ENCODE peak calls at places on chromosomes 1 and 21, in seven cellular contexts. W is stomach, G is AG09309, F is cardiac muscle cell, N is colonic mucosa, M is IMR-90, P is astrocyte. S is an unnamed sample.

GRCh38 chr1:64861611-64862010 is 104.7 kb downstream of the JAK1 start:
- DNase-seq in W (peak), G (no peak), F (peak), N (no peak), M (peak), P (no peak), S (no peak)

GRCh38 chr1:117595993-117596720 is 9.7 kb upstream of the TENT5C start:
- DNase-seq in W (peak), G (no peak), F (no peak), N (no peak), M (no peak), P (no peak), S (no peak)

GRCh38 chr1:201630582-201630981 is 91.7 kb downstream of the NAV1 start:
- DNase-seq in W (no peak), G (no peak), F (no peak), N (no peak), M (no peak), P (no peak), S (no peak)

GRCh38 chr1:172640146-172640545 is 18.8 kb upstream of the FASLG start:
- DNase-seq in W (no peak), G (no peak), F (no peak), N (no peak), M (peak), P (peak), S (no peak)

GRCh38 chr1:62573675-62574074 is 23.6 kb upstream of the ANGPTL3 start:
- DNase-seq in W (no peak), G (no peak), F (no peak), N (no peak), M (peak), P (no peak), S (no peak)

GRCh38 chr1:119711804-119712341 is at the start of gene PHGDH:
- DNase-seq in W (peak), G (peak), F (peak), N (peak), M (peak), P (peak), S (peak)

GRCh38 chr1:154418062-154418897 is 13.1 kb downstream of the IL6R start:
- DNase-seq in W (peak), G (no peak), F (no peak), N (peak), M (no peak), P (peak), S (peak)

GRCh38 chr1:39576016-39576657 is 453 bp downstream of the PABPC4 start:
- DNase-seq in W (peak), G (no peak), F (peak), N (peak), M (no peak), P (no peak), S (no peak)

GRCh38 chr21:33731447-33731846 is 89.1 kb downstream of the ITSN1 start:
- DNase-seq in W (no peak), G (no peak), F (peak), N (no peak), M (no peak), P (peak), S (no peak)

GRCh38 chr1:151985270-151985669 is 8.4 kb downstream of the S100A10 start:
- DNase-seq in W (no peak), G (no peak), F (no peak), N (no peak), M (no peak), P (no peak), S (no peak)

GRCh38 chr21:46545363-46545762 is 59.5 kb downstream of the S100B start:
- DNase-seq in W (peak), G (no peak), F (no peak), N (no peak), M (peak), P (no peak), S (no peak)

GRCh38 chr1:2234762-2235113 is 6.6 kb downstream of the SKI start:
- DNase-seq in W (no peak), G (no peak), F (no peak), N (no peak), M (no peak), P (no peak), S (no peak)

GRCh38 chr1:26767714-26768113 is 20.0 kb upstream of the PIGV start:
- DNase-seq in W (no peak), G (no peak), F (no peak), N (no peak), M (peak), P (no peak), S (no peak)

GRCh38 chr1:192771341-192771740 is 37.5 kb upstream of the RGS2 start:
- DNase-seq in W (no peak), G (no peak), F (no peak), N (no peak), M (no peak), P (no peak), S (no peak)

GRCh38 chr1:46288485-46289133 is 14.8 kb downstream of the LRRC41 start:
- DNase-seq in W (no peak), G (no peak), F (peak), N (no peak), M (peak), P (peak), S (no peak)

GRCh38 chr21:32543975-32544374 is 41.3 kb downstream of the TCP10L start:
- DNase-seq in W (no peak), G (no peak), F (no peak), N (no peak), M (no peak), P (no peak), S (no peak)

GRCh38 chr1:117067528-117068370 is 7.6 kb downstream of the TTF2 start:
- DNase-seq in W (peak), G (no peak), F (peak), N (peak), M (peak), P (peak), S (peak)

GRCh38 chr21:16418211-16418610 is 688.4 kb downstream of the USP25 start:
- DNase-seq in W (no peak), G (no peak), F (peak), N (no peak), M (no peak), P (peak), S (no peak)

GRCh38 chr1:224929335-224930237 is at the start of gene DNAH14:
- DNase-seq in W (peak), G (peak), F (peak), N (peak), M (peak), P (peak), S (peak)

GRCh38 chr1:166999090-166999489 is 10.0 kb downstream of the MAEL start:
- DNase-seq in W (no peak), G (no peak), F (peak), N (no peak), M (peak), P (peak), S (no peak)

GRCh38 chr1:203361843-203362524 is 11.1 kb upstream of the FMOD start:
- DNase-seq in W (no peak), G (no peak), F (peak), N (no peak), M (peak), P (peak), S (no peak)

GRCh38 chr1:179816196-179816960 is 61.2 kb downstream of the TOR1AIP2 start:
- DNase-seq in W (no peak), G (no peak), F (peak), N (no peak), M (peak), P (peak), S (no peak)

DNA sequence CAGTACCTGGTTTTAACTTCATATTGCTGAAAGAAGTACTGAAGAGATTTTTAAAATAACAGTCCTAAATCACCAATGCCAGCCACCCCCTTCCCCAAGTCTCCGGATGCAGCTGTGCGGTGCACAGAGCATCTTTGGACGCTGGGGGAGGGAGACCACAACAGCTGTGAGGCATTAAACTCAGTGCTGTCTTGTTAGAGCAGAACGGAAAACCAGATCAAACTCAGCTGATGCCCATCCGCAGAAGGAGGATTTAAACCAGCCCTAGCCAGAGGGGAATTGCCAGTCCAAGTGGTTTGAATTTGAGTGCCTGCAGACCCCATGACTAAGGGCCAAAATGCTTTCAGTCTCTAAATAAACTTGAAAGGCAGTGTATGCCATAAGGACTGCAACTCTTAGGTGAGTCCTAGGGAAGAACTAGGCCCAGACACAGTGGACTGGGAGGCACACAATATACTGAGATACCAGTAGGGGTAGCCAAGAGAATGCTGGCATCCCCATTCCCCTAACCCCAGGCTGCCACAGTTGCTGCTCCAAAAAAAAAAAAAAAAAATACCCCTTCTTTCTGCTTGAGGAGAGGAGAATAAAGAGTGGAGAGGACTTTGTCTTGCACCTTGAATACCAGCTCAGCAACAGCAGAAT is 576.2 kb downstream of the NEGR1 start:
- DNase-seq in W (no peak), G (no peak), F (no peak), N (no peak), M (peak), P (no peak), S (no peak)
- TF ChIP-seq CTCF in W (no peak), G (no peak), F (no peak), N (no peak), M (no peak), P (no peak), S (no peak)

GRCh38 chr21:44908496-44908895 is 12.2 kb downstream of the ITGB2 start:
- DNase-seq in W (no peak), G (no peak), F (peak), N (no peak), M (no peak), P (no peak), S (no peak)

GRCh38 chr21:44905725-44906084 is 15.0 kb downstream of the ITGB2 start:
- DNase-seq in W (no peak), G (no peak), F (no peak), N (no peak), M (no peak), P (no peak), S (no peak)

GRCh38 chr21:44908908-44909307 is 11.8 kb downstream of the ITGB2 start:
- DNase-seq in W (no peak), G (no peak), F (no peak), N (no peak), M (no peak), P (no peak), S (no peak)

GRCh38 chr21:44907966-44908364 is 12.7 kb downstream of the ITGB2 start:
- DNase-seq in W (no peak), G (no peak), F (peak), N (no peak), M (no peak), P (no peak), S (no peak)

GRCh38 chr21:44907225-44907965 is 13.3 kb downstream of the ITGB2 start:
- DNase-seq in W (no peak), G (no peak), F (no peak), N (no peak), M (no peak), P (no peak), S (no peak)
- H3K4me3 ChIP-seq in W (peak), G (no peak), F (no peak), N (no peak), M (no peak), P (no peak), S (no peak)

GRCh38 chr1:157367091-157367739 is 185.1 kb downstream of the FCRL5 start:
- DNase-seq in W (no peak), G (no peak), F (no peak), N (no peak), M (no peak), P (no peak), S (no peak)

GRCh38 chr1:157367870-157368269 is 184.4 kb downstream of the FCRL5 start:
- DNase-seq in W (no peak), G (no peak), F (no peak), N (no peak), M (no peak), P (no peak), S (no peak)

GRCh38 chr1:157360021-157360390 is 192.3 kb downstream of the FCRL5 start:
- DNase-seq in W (no peak), G (no peak), F (no peak), N (no peak), M (no peak), P (no peak), S (no peak)

GRCh38 chr1:157364612-157365011 is 187.7 kb downstream of the FCRL5 start:
- DNase-seq in W (no peak), G (no peak), F (no peak), N (no peak), M (no peak), P (no peak), S (no peak)

GRCh38 chr1:157363660-157364140 is 188.6 kb downstream of the FCRL5 start:
- DNase-seq in W (peak), G (no peak), F (peak), N (peak), M (peak), P (no peak), S (no peak)
- TF ChIP-seq CTCF in W (no peak), G (peak), F (peak), N (peak), M (peak), P (peak), S (peak)

GRCh38 chr1:108668777-108669176 is 7.9 kb upstream of the HENMT1 start:
- DNase-seq in W (no peak), G (no peak), F (no peak), N (no peak), M (no peak), P (no peak), S (no peak)

GRCh38 chr1:108664426-108664950 is 3.6 kb upstream of the HENMT1 start:
- DNase-seq in W (no peak), G (no peak), F (no peak), N (no peak), M (no peak), P (no peak), S (no peak)

GRCh38 chr1:108661030-108661609 is at the start of gene HENMT1:
- DNase-seq in W (peak), G (no peak), F (peak), N (peak), M (peak), P (peak), S (no peak)

GRCh38 chr1:108663074-108663473 is 2.2 kb upstream of the HENMT1 start:
- DNase-seq in W (no peak), G (no peak), F (peak), N (no peak), M (no peak), P (no peak), S (no peak)

DNA sequence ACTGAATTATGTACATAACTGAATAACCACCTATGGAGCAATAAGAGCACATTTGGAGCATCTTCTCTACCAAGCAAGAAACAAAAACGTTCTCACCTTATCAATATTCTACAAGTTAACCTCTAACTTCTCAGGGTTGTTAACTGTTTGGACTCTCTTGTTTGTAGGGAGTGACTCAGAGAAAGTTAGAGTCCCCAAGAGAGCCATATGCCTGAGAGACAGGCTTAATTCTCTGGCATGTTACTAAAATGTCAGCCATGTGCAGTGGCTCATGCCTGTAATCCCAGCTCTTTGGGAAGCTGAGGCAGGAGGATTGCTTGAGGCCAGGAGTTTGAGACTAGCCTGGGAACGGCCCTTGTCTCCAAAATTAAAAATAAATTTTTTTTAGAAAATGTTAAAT is 4.2 kb upstream of the HENMT1 start:
- DNase-seq in W (no peak), G (no peak), F (no peak), N (no peak), M (no peak), P (no peak), S (no peak)
- H3K4me3 ChIP-seq in W (no peak), G (no peak), F (no peak), N (no peak), M (no peak), P (no peak), S (no peak)

DNA sequence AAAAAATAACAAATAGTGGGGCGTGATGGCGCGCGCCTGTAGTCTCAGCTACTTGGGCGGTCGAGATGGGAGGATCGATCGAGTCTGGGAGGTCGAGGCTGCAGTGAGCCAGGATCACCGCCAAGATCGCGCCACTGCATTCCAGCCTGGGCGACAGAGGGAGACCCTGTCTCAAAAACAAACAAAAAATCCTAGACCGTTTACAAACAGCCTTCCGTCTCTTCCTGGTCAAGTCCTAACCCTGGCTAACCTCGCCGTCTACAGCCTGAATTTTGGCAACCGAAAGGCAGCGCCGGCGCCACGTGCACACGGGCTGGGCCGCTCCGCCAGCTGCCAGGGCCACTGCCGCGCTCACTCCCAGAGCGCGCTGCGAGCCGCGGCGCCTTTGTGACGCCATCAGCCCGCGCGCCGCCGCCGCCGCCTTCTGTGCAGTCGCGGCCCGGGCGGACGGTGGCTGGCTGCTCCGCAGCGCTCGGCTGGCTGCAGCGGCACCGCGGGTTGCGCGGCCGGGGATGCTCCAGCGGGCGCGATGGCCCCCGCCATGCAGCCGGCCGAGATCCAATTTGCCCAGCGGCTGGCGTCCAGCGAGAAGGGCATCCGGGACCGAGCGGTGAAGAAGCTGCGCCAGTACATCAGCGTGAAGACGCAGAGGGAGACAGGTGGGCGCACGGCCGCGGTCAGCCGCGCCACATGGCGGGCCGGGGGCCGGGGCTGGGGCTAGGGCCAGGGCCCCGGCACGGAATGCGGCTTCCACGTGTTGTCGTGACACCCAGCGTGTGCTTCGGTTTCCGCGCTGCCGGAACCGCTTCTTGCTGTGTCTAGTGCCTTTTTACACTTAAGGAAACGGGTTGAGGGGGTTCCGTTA is at the start of the genes HSF2BP and RRP1B:
- DNase-seq in W (peak), G (peak), F (peak), N (peak), M (peak), P (peak), S (peak)
- TF ChIP-seq CTCF in W (no peak), G (no peak), F (no peak), N (no peak), M (peak), P (no peak), S (no peak)